ENCODE peak calls at places on chromosomes 4 and X, in nine cellular contexts. H is endothelial cell of umbilical vein, L is GM12891, B is upper lobe of left lung, I is HCT116, N is sigmoid colon, M is GM12892, J is transverse colon, U is lower leg skin. X is an unnamed sample.
A peak's percentile ranks its signal among the peaks of the same experiment; 100 is the strongest.

GRCh38 chrX:56798866-56799864 is 70.1 kb downstream of the NBDY start:
- DNase-seq in H (no peak), L (no peak), B (peak; percentile 23), I (no peak), N (no peak), M (no peak), J (peak; percentile 26), U (peak; percentile 79), X (no peak)

GRCh38 chr4:13642163-13642562 is 14.6 kb upstream of the BOD1L1 start:
- DNase-seq in H (no peak), L (no peak), B (no peak), I (no peak), N (no peak), M (no peak), J (no peak), U (no peak), X (no peak)

GRCh38 chr4:188372051-188372450 is 232.8 kb downstream of the TRIML1 start:
- DNase-seq in H (no peak), L (no peak), B (no peak), I (peak; percentile 13), N (no peak), M (no peak), J (no peak), U (no peak), X (no peak)

GRCh38 chr4:166481014-166481507 is 608.0 kb downstream of the TLL1 start:
- DNase-seq in H (no peak), L (no peak), B (no peak), I (no peak), N (no peak), M (no peak), J (no peak), U (no peak), X (no peak)

GRCh38 chrX:47030339-47030738 is 47.9 kb upstream of the RGN start:
- DNase-seq in H (peak; percentile 69), L (no peak), B (no peak), I (peak; percentile 51), N (no peak), M (no peak), J (no peak), U (no peak), X (peak; percentile 1)

GRCh38 chrX:46561931-46562721 is 11.4 kb upstream of the CHST7 start:
- DNase-seq in H (no peak), L (peak; percentile 35), B (peak; percentile 64), I (no peak), N (no peak), M (no peak), J (peak; percentile 24), U (peak; percentile 59), X (no peak)

GRCh38 chrX:56759736-56760409 is 30.8 kb downstream of the NBDY start:
- DNase-seq in H (no peak), L (no peak), B (peak; percentile 15), I (no peak), N (peak; percentile 61), M (no peak), J (no peak), U (peak; percentile 71), X (no peak)

GRCh38 chr4:8198906-8199593 is at the start of gene SH3TC1:
- DNase-seq in H (peak; percentile 94), L (peak; percentile 89), B (peak; percentile 96), I (peak; percentile 46), N (peak; percentile 91), M (peak; percentile 95), J (peak; percentile 92), U (peak; percentile 96), X (peak; percentile 93)

GRCh38 chr4:105257817-105258495 is 111.3 kb downstream of the TET2 start:
- DNase-seq in H (no peak), L (no peak), B (no peak), I (no peak), N (no peak), M (no peak), J (no peak), U (no peak), X (no peak)

GRCh38 chr4:124118061-124118460 is 594.5 kb downstream of the ANKRD50 start:
- DNase-seq in H (peak; percentile 7), L (no peak), B (no peak), I (no peak), N (no peak), M (no peak), J (no peak), U (no peak), X (no peak)

GRCh38 chrX:71118985-71119535 is 664 bp downstream of the MED12 start:
- DNase-seq in H (peak; percentile 63), L (no peak), B (no peak), I (no peak), N (no peak), M (no peak), J (no peak), U (no peak), X (no peak)

GRCh38 chrX:71117358-71117757 is 1.0 kb upstream of the MED12 start:
- DNase-seq in H (no peak), L (no peak), B (no peak), I (no peak), N (no peak), M (no peak), J (no peak), U (no peak), X (no peak)

GRCh38 chrX:71118032-71118984 is at the start of gene MED12:
- DNase-seq in H (peak; percentile 76), L (peak; percentile 68), B (peak; percentile 82), I (no peak), N (peak; percentile 92), M (peak; percentile 66), J (peak; percentile 85), U (peak; percentile 96), X (peak; percentile 59)
- TF ChIP-seq POLR2A in H (peak; percentile 66), L (peak; percentile 81), B (peak; percentile 58), I (peak; percentile 43), N (no peak), M (peak; percentile 61), J (peak; percentile 59), U (no peak), X (peak; percentile 31)

GRCh38 chr4:139555073-139555704 is 830 bp downstream of the SETD7 start:
- DNase-seq in H (peak; percentile 96), L (peak; percentile 47), B (peak; percentile 92), I (peak; percentile 69), N (peak; percentile 96), M (peak; percentile 36), J (peak; percentile 89), U (peak; percentile 98), X (peak; percentile 53)
- TF ChIP-seq POLR2A in H (peak; percentile 78), L (no peak), B (peak; percentile 89), I (peak; percentile 40), N (peak; percentile 51), M (no peak), J (peak; percentile 90), U (no peak), X (peak; percentile 93)

GRCh38 chrX:24466025-24466424 is 939 bp downstream of the PDK3 start:
- DNase-seq in H (no peak), L (no peak), B (no peak), I (no peak), N (no peak), M (no peak), J (no peak), U (no peak), X (no peak)

GRCh38 chrX:24465524-24465850 is 401 bp downstream of the PDK3 start:
- DNase-seq in H (no peak), L (no peak), B (no peak), I (no peak), N (no peak), M (no peak), J (no peak), U (no peak), X (no peak)

GRCh38 chrX:24463077-24463476 is 2.0 kb upstream of the PDK3 start:
- DNase-seq in H (no peak), L (no peak), B (no peak), I (no peak), N (no peak), M (no peak), J (no peak), U (no peak), X (no peak)

GRCh38 chrX:24464498-24464835 is 619 bp upstream of the PDK3 start:
- DNase-seq in H (no peak), L (no peak), B (no peak), I (no peak), N (peak; percentile 59), M (no peak), J (no peak), U (no peak), X (no peak)

DNA sequence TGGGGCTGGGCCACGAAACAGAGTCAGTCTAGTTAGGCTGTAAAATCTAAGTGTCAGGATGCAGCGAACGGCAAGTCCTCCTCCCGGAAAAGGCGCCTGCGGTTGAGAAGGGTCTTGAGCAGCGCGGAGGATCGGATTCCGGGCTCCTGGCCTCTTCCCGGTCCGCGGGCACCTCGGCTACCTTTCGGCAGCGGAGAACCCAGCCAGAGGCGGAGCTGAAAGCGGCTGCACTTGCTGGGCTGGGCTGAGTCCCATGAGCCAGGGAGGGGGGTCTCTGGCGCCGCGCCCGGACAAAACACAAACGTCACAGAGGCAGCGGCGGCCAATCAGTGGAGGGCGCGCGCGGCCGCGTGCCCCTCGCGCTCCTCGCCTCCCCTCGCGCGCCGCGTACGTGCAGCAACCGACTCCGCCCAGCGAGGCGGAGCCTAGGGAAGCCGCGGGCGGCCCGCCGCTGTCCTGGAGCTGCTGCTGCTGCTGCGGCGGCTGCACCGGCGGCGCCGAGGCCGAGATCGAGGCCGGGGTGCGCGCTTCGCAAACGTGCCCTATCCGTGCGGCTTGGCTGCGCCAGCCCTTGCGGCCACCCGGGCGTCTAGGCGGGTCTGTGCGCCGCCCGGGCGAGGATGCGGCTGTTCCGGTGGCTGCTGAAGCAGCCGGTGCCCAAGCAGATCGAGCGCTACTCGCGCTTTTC is at the start of gene PDK3:
- DNase-seq in H (peak; percentile 90), L (peak; percentile 56), B (peak; percentile 86), I (peak; percentile 66), N (peak; percentile 96), M (peak; percentile 65), J (peak; percentile 92), U (peak; percentile 96), X (peak; percentile 38)
- TF ChIP-seq POLR2A in H (no peak), L (no peak), B (peak; percentile 92), I (peak; percentile 55), N (peak; percentile 40), M (peak; percentile 49), J (peak; percentile 70), U (no peak), X (peak; percentile 73)

DNA sequence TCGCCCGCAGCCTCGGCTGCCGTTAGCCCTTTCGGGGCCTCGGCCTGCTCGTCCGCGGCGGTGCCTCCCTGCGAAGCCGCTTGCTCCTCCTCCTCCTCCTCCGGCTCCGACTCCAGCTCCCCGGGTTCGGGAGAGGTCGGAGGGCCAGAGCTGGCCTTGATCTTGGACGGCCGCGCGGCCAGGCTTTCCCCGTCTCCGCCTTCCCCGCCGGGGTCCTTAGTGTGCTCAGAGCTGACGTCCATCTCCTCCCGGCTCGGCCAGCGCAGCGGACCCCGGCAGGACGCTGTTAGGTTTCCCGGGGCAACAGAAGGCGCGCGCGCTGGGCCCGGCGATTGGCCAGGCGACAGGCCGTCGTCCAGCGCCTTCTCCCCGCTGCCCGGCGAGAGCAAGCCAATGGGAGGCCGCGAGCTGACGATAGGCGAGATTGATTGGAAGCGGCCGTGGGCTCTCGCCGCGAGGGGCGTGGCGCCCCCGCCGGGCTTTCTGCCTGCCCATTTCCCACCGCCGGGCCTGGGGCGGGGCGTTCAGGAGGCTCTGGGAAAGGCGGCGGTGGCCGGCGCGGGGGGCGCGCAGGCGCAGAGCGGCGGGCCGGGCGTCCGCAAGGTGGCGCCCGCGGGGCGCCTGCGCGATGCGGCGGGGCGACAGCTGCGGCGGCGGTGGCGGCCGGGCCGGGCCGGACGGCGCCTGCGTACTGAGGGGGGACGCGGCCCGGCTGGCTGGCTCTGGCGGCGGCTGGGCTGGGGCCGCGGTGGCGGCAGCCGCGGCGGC is at the start of gene TADA2B:
- DNase-seq in H (peak; percentile 98), L (peak; percentile 99), B (peak; percentile 98), I (peak; percentile 91), N (peak; percentile 99), M (peak; percentile 98), J (peak; percentile 98), U (peak; percentile 99), X (peak; percentile 96)
- TF ChIP-seq POLR2A in H (no peak), L (no peak), B (peak; percentile 54), I (no peak), N (no peak), M (no peak), J (no peak), U (no peak), X (peak; percentile 60)